ENCODE peak calls at places on chromosomes 1 and 21, in four cellular contexts. C is HFF-Myc; W is suprapubic skin; G is stimulated activated CD4-positive, alpha-beta T cell treated with anti-CD3 and anti-CD28 coated beads, TNF-alpha, amount 100 ng/mL, for 1 hour. B is an unnamed sample.

GRCh38 chr1:117696567-117696966 is 90.7 kb downstream of the TENT5C start:
- DNase-seq in C (no peak), W (no peak), G (no peak), B (no peak)

GRCh38 chr1:16250547-16251251 is 13.7 kb upstream of the CPLANE2 start:
- DNase-seq in C (no peak), W (peak), G (no peak), B (no peak)

GRCh38 chr1:220991959-220992704 is 112.9 kb downstream of the HLX start:
- DNase-seq in C (no peak), W (no peak), G (no peak), B (no peak)

GRCh38 chr1:54298284-54299033 is 98.5 kb downstream of the MRPL37 start:
- DNase-seq in C (no peak), W (no peak), G (no peak), B (no peak)

GRCh38 chr21:17598437-17598836 is 14.3 kb downstream of the BTG3 start:
- DNase-seq in C (no peak), W (no peak), G (no peak), B (no peak)

GRCh38 chr1:2970311-2971145 is 50.7 kb upstream of the ACTRT2 start:
- DNase-seq in C (no peak), W (peak), G (no peak), B (no peak)

GRCh38 chr1:6010554-6010953 is 18.3 kb upstream of the NPHP4 start:
- DNase-seq in C (no peak), W (no peak), G (no peak), B (no peak)

GRCh38 chr1:198088360-198089071 is 68.3 kb upstream of the NEK7 start:
- DNase-seq in C (no peak), W (no peak), G (no peak), B (no peak)

GRCh38 chr1:199098468-199098867 is 459.6 kb downstream of the PTPRC start:
- DNase-seq in C (no peak), W (no peak), G (no peak), B (no peak)

GRCh38 chr1:244989813-244990212 is 125.5 kb upstream of the HNRNPU start:
- DNase-seq in C (no peak), W (no peak), G (no peak), B (no peak)

GRCh38 chr1:234851450-234852438 is 241.8 kb upstream of the IRF2BP2 start:
- DNase-seq in C (no peak), W (no peak), G (no peak), B (no peak)